ENCODE peak calls at places on chromosomes 16 and 17, in nine cellular contexts. P, Z, A, W, X, U, R, C and M are unnamed samples.

GRCh38 chr17:29256735-29257466 is 10.2 kb downstream of the CRYBA1 start:
- DNase-seq in R (peak), C (no peak), W (no peak), Z (no peak), P (no peak), U (no peak), X (no peak), A (no peak), M (no peak)

GRCh38 chr17:44956076-44956475 is 8.5 kb upstream of the KIF18B start:
- DNase-seq in U (no peak), Z (no peak), X (no peak), P (no peak), A (no peak), C (no peak), R (no peak), W (no peak), M (no peak)

GRCh38 chr17:1298616-1299015 is 19.2 kb downstream of the TRARG1 start:
- DNase-seq in C (peak), U (no peak), W (no peak), R (no peak), Z (no peak), P (peak), X (peak), A (no peak), M (no peak)

GRCh38 chr17:71970312-71970711 is 150.5 kb upstream of the SOX9 start:
- DNase-seq in Z (peak), W (no peak), U (no peak), A (no peak), C (peak), P (no peak), X (no peak), R (no peak), M (no peak)

GRCh38 chr17:12732366-12732765 is 56.9 kb upstream of the ARHGAP44 start:
- DNase-seq in C (no peak), R (no peak), Z (no peak), A (no peak), W (no peak), P (no peak), U (no peak), X (no peak), M (no peak)

GRCh38 chr16:67884-68789 is 4.3 kb downstream of the RHBDF1 start:
- DNase-seq in R (peak), W (no peak), C (no peak), A (no peak), X (no peak), Z (no peak), P (no peak), U (no peak), M (no peak)

GRCh38 chr16:81357711-81358270 is 43.0 kb downstream of the GAN start:
- DNase-seq in C (no peak), A (no peak), U (no peak), P (no peak), R (no peak), W (no peak), X (no peak), Z (no peak), M (no peak)

GRCh38 chr17:82596837-82597672 is 51.2 kb downstream of the WDR45B start:
- DNase-seq in W (no peak), U (no peak), Z (no peak), X (no peak), C (no peak), R (no peak), P (no peak), A (no peak), M (no peak)

GRCh38 chr16:70651524-70651923 is 5.2 kb downstream of the IL34 start:
- DNase-seq in W (no peak), R (no peak), X (no peak), A (no peak), C (no peak), Z (no peak), P (no peak), U (no peak), M (no peak)
- H3K4me3 ChIP-seq in W (no peak), R (no peak), X (no peak), A (no peak), C (no peak), Z (no peak), P (no peak), U (no peak), M (no peak)

DNA sequence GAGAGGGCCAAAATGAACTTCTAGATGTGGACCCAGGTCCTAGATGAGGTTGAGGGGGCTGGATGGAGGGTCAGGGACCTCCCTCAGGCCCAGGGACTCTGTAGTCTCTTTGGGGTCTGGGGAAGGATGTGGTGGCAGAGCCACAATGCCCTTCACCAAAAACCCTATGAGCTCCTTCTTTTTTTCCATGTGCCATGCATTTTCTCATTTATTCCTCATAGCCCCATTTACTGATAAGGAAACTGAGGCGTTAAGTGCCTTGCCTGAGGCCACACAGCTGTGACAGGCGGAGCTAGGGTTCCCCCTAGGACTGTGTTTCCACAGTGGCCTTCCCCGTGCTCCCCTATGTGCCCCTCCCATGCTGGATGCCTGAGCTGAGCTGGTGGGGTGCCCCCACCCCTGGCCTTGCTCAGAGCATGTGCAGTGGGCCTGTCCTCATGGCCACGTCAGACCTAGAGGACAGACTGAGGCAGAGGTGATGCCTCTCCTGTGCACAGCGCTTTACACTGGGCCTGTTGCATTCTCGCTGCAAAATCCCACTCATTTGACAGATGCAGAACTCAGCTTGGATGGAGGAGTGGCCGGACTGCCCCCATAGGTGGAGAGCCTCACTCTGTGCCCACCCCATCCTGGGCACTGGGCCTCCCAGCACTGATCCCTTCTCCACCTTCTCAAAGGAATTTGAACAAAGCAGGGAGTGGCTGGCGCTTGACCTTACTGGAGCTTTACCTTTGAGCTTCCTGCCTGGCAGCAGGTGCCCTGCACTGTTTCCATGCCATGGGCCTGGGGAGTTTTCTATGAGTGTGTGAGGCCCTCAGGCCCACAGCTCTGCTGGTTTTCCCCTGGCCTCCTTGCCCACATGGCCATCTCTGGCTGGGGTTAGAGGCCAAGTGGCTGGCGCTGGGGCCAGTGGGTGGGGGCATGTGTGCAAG is 2.5 kb downstream of the MAP2K3 start:
- DNase-seq in Z (peak), W (no peak), R (no peak), P (no peak), U (no peak), X (no peak), C (no peak), A (no peak), M (peak)
- H3K4me2 ChIP-seq in Z (peak), W (peak), R (peak), P (peak), U (peak), X (peak), C (peak), A (peak), M (peak)

GRCh38 chr17:37742114-37742761 is 2.6 kb downstream of the HNF1B start:
- DNase-seq in R (peak), X (peak), P (no peak), A (peak), Z (peak), W (no peak), U (peak), C (peak), M (no peak)
- H3K4me3 ChIP-seq in R (no peak), X (peak), P (no peak), A (no peak), Z (peak), W (no peak), U (peak), C (peak), M (no peak)

GRCh38 chr16:49464093-49464492 is 90.5 kb downstream of the C16orf78 start:
- DNase-seq in Z (no peak), U (no peak), X (no peak), P (no peak), W (no peak), C (no peak), R (no peak), A (no peak), M (no peak)
- H3K4me2 ChIP-seq in Z (no peak), U (no peak), X (no peak), P (no peak), W (peak), C (no peak), R (no peak), A (no peak), M (peak)

DNA sequence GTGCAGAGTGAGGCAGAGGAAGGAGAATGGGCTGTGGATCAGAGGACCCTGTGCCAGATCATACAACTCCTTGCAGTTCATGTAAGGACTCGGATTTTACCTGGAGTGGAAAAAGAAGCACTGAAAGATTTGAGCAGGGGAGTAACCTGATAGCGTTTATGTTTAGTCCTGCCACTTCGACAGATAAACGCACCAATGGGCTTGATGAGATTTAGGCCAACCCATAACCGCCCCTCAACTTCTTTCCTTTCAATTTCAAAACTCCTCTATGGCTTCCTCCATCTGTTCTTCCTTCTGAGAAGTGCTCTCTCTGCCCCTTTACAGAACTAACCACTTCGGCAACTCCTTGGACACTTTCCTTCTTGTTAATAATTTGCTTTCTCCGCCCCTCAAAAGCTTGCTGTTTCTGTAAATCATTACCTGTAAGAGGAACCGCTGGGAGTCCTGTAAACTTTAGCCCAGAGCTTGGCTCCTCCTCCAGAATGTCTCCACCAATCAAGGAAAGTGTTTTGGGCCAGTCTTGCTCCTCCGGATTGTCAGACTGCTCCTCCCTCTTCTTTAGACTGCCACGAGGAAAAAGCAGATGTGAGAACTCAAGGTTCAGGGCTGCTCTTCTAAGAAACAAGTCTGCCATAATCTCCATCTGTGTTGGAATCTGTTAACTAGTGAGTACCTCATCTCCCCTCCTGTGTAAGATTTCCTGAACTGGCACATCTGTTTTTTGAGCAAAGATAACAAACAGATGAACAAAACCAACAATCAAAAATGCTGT is at the start of gene ACSM3:
- DNase-seq in C (peak), A (peak), P (peak), W (peak), U (peak), Z (peak), R (peak), X (peak), M (peak)
- H3K4me3 ChIP-seq in C (peak), A (peak), P (peak), W (peak), U (no peak), Z (peak), R (peak), X (peak), M (peak)